ENCODE peak calls at places on chromosomes 3 and 15, in nine cellular contexts. E is upper lobe of right lung, D is cardiac fibroblast, I is foreskin fibroblast, Z is colonic mucosa, Y is dorsolateral prefrontal cortex, C is AG09309, X is cardiac muscle cell, V is GM23338. Q is an unnamed sample.

GRCh38 chr3:99872633-99873254 is 55.1 kb downstream of the CMSS1 start:
- DNase-seq in E (no peak), D (peak), I (no peak), Z (no peak), Y (no peak), C (no peak), X (no peak), V (no peak), Q (no peak)

GRCh38 chr3:62823461-62824050 is 51.7 kb downstream of the CADPS start:
- DNase-seq in E (no peak), D (no peak), I (no peak), Z (no peak), Y (peak), C (no peak), X (no peak), V (no peak), Q (no peak)

GRCh38 chr3:141797167-141797773 is 34.1 kb downstream of the GRK7 start:
- DNase-seq in E (peak), D (peak), I (peak), Z (peak), Y (peak), C (no peak), X (peak), V (peak), Q (no peak)

GRCh38 chr3:44439499-44440295 is 37.8 kb downstream of the ZNF445 start:
- DNase-seq in E (peak), D (peak), I (no peak), Z (peak), Y (no peak), C (no peak), X (peak), V (no peak), Q (no peak)

GRCh38 chr3:37740471-37740870 is 121.2 kb upstream of the CTDSPL start:
- DNase-seq in E (no peak), D (no peak), I (no peak), Z (no peak), Y (no peak), C (no peak), X (no peak), V (no peak), Q (no peak)

GRCh38 chr3:138835177-138835757 is 539 bp upstream of the PIK3CB start:
- DNase-seq in E (no peak), D (no peak), I (no peak), Z (peak), Y (no peak), C (no peak), X (no peak), V (no peak), Q (no peak)

GRCh38 chr15:65212097-65212496 is 824 bp upstream of the CILP start:
- DNase-seq in E (no peak), D (no peak), I (no peak), Z (no peak), Y (no peak), C (no peak), X (peak), V (peak), Q (no peak)

GRCh38 chr3:152853196-152853595 is 18.3 kb downstream of the P2RY1 start:
- DNase-seq in E (no peak), D (peak), I (peak), Z (no peak), Y (no peak), C (no peak), X (no peak), V (no peak), Q (no peak)

GRCh38 chr3:148642616-148643015 is 55.1 kb upstream of the AGTR1 start:
- DNase-seq in E (no peak), D (peak), I (peak), Z (no peak), Y (no peak), C (no peak), X (no peak), V (no peak), Q (no peak)

GRCh38 chr3:150348500-150348899 is 59.6 kb upstream of the TSC22D2 start:
- DNase-seq in E (no peak), D (peak), I (peak), Z (no peak), Y (no peak), C (peak), X (peak), V (no peak), Q (peak)

GRCh38 chr3:48088749-48089466 is 72.7 kb upstream of the MAP4 start:
- DNase-seq in E (peak), D (peak), I (peak), Z (peak), Y (peak), C (peak), X (peak), V (peak), Q (peak)

GRCh38 chr3:127970966-127971592 is 56.0 kb downstream of the KBTBD12 start:
- DNase-seq in E (no peak), D (peak), I (peak), Z (peak), Y (peak), C (no peak), X (peak), V (peak), Q (peak)

GRCh38 chr3:149339931-149340309 is 6.5 kb upstream of the TM4SF18 start:
- DNase-seq in E (peak), D (peak), I (peak), Z (peak), Y (no peak), C (peak), X (no peak), V (peak), Q (peak)

GRCh38 chr3:50120364-50121095 is 31.8 kb downstream of the RBM5 start:
- DNase-seq in E (no peak), D (no peak), I (no peak), Z (no peak), Y (no peak), C (no peak), X (no peak), V (no peak), Q (no peak)

GRCh38 chr15:40930430-40931299 is 1.5 kb downstream of the DLL4 start:
- DNase-seq in E (peak), D (peak), I (no peak), Z (peak), Y (peak), C (no peak), X (peak), V (peak), Q (no peak)

GRCh38 chr3:144638009-144638408 is 666.4 kb downstream of the DIPK2A start:
- DNase-seq in E (no peak), D (no peak), I (no peak), Z (no peak), Y (no peak), C (no peak), X (no peak), V (no peak), Q (no peak)

GRCh38 chr15:48555244-48555804 is 90.2 kb downstream of the FBN1 start:
- DNase-seq in E (no peak), D (peak), I (peak), Z (no peak), Y (no peak), C (peak), X (no peak), V (no peak), Q (peak)

GRCh38 chr3:8767181-8767666 is 2.2 kb downstream of the OXTR start:
- DNase-seq in E (no peak), D (no peak), I (no peak), Z (no peak), Y (no peak), C (no peak), X (no peak), V (no peak), Q (no peak)

GRCh38 chr15:69232144-69232543 is 66.6 kb upstream of the PAQR5 start:
- DNase-seq in E (no peak), D (peak), I (peak), Z (no peak), Y (no peak), C (peak), X (no peak), V (no peak), Q (no peak)

GRCh38 chr3:152518346-152518745 is 249.6 kb downstream of the MBNL1 start:
- DNase-seq in E (no peak), D (no peak), I (no peak), Z (no peak), Y (no peak), C (no peak), X (no peak), V (no peak), Q (no peak)

GRCh38 chr15:33211409-33211808 is 16.9 kb upstream of the FMN1 start:
- DNase-seq in E (no peak), D (peak), I (peak), Z (peak), Y (no peak), C (no peak), X (peak), V (no peak), Q (peak)

GRCh38 chr15:80550219-80550909 is 144.7 kb upstream of the ABHD17C start:
- DNase-seq in E (no peak), D (peak), I (peak), Z (no peak), Y (no peak), C (peak), X (peak), V (no peak), Q (peak)

GRCh38 chr3:123755085-123755484 is 129.0 kb downstream of the MYLK start:
- DNase-seq in E (peak), D (no peak), I (no peak), Z (peak), Y (no peak), C (no peak), X (no peak), V (no peak), Q (no peak)

GRCh38 chr3:173066044-173066679 is 74.9 kb downstream of the SPATA16 start:
- DNase-seq in E (no peak), D (peak), I (peak), Z (peak), Y (no peak), C (no peak), X (no peak), V (no peak), Q (peak)

GRCh38 chr3:101950510-101950909 is 101.2 kb downstream of the NFKBIZ start:
- DNase-seq in E (no peak), D (peak), I (peak), Z (no peak), Y (no peak), C (peak), X (no peak), V (no peak), Q (peak)

GRCh38 chr3:46276497-46277099 is 34.3 kb downstream of the CCR3 start:
- DNase-seq in E (peak), D (no peak), I (no peak), Z (peak), Y (no peak), C (no peak), X (peak), V (peak), Q (no peak)

GRCh38 chr3:52822363-52822762 is 8.1 kb downstream of the ITIH4 start:
- DNase-seq in E (no peak), D (no peak), I (no peak), Z (no peak), Y (no peak), C (no peak), X (no peak), V (no peak), Q (no peak)

GRCh38 chr3:12601072-12601471 is 44.2 kb downstream of the MKRN2 start:
- DNase-seq in E (no peak), D (peak), I (no peak), Z (no peak), Y (no peak), C (no peak), X (no peak), V (no peak), Q (no peak)

GRCh38 chr3:51391566-51392300 is 648 bp downstream of the RBM15B start:
- DNase-seq in E (peak), D (peak), I (no peak), Z (no peak), Y (no peak), C (no peak), X (peak), V (peak), Q (no peak)

GRCh38 chr3:34864011-34864410 is 775.3 kb upstream of the ARPP21 start:
- DNase-seq in E (no peak), D (peak), I (no peak), Z (no peak), Y (no peak), C (no peak), X (no peak), V (no peak), Q (no peak)

GRCh38 chr3:54659347-54659746 is 268.5 kb downstream of the LRTM1 start:
- DNase-seq in E (no peak), D (no peak), I (no peak), Z (no peak), Y (no peak), C (no peak), X (no peak), V (no peak), Q (no peak)

GRCh38 chr15:50365570-50365969 is 10.6 kb upstream of the GABPB1 start:
- DNase-seq in E (no peak), D (no peak), I (no peak), Z (no peak), Y (no peak), C (no peak), X (no peak), V (no peak), Q (no peak)

GRCh38 chr15:65476942-65477341 is 40.5 kb downstream of the DPP8 start:
- DNase-seq in E (no peak), D (peak), I (peak), Z (no peak), Y (no peak), C (peak), X (no peak), V (no peak), Q (no peak)

GRCh38 chr15:27847775-27848710 is 251.1 kb downstream of the OCA2 start:
- DNase-seq in E (no peak), D (no peak), I (no peak), Z (no peak), Y (peak), C (no peak), X (no peak), V (no peak), Q (no peak)

GRCh38 chr3:146638718-146639117 is 33.6 kb upstream of the PLSCR5 start:
- DNase-seq in E (no peak), D (no peak), I (no peak), Z (no peak), Y (no peak), C (no peak), X (peak), V (no peak), Q (no peak)

GRCh38 chr15:80559761-80560160 is 135.3 kb upstream of the ABHD17C start:
- DNase-seq in E (no peak), D (no peak), I (no peak), Z (no peak), Y (no peak), C (no peak), X (peak), V (no peak), Q (no peak)

GRCh38 chr15:71790081-71790480 is 20.3 kb upstream of the NR2E3 start:
- DNase-seq in E (peak), D (no peak), I (peak), Z (peak), Y (no peak), C (no peak), X (no peak), V (no peak), Q (no peak)

DNA sequence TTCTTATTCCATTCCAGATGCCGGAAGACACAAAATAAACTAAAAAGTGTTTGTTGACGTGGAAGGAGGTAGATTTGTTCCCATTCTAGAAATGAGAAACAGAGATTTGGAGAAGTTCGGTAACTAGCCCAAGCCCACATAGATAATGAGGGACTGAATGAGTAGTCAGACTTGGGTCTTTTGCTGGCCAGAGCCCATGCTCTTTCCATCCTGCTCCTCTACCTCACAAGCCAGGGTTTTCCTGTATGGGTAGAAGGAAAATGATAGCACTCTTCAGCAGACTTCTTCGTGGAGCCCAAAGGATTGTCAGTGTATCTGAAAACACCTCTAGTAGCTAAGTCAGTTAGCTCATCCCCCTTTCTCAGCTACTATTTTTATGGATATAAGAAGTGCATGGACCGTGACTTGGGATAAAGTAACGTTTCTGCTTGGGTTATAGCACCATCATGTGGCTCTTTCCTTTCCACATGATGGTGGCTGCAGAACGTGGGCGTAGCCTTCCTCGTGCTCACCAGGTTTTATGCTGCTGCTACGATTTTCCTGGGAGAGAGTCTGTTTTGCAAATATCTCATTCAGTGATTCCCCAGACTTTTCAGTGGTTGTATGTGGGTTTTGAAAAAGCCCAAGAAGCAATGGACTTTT is 84.6 kb downstream of the DGKG start:
- DNase-seq in E (no peak), D (peak), I (peak), Z (no peak), Y (no peak), C (no peak), X (peak), V (peak), Q (peak)
- TF ChIP-seq CTCF in E (peak), D (peak), I (peak), Z (no peak), Y (peak), C (peak), X (peak), V (peak), Q (peak)

DNA sequence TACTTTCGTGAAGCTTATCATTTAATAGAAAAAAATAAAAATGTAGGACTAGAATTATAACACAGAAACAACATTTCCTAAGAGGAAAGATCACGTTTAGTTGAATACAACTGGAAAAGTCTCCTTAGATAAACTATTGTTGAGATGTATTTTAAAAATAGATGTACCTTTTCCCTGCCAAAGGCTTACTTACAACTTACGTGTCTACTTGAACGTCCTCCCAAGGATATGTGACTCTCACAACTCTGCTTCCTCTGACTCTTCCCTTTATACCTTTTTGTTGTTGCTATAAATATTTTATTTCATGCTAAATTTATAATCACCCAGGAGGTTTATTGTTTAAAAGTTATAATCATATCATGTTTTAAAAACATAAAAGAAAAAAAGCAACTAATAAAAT is 908.0 kb upstream of the ROBO1 start:
- DNase-seq in E (no peak), D (no peak), I (no peak), Z (no peak), Y (no peak), C (no peak), X (no peak), V (no peak), Q (no peak)
- H3K4me3 ChIP-seq in E (no peak), D (no peak), I (no peak), Z (no peak), Y (no peak), C (no peak), X (no peak), V (no peak), Q (no peak)

GRCh38 chr3:132723024-132723462 is 834 bp upstream of the NPHP3 start:
- DNase-seq in E (no peak), D (no peak), I (no peak), Z (no peak), Y (no peak), C (no peak), X (no peak), V (no peak), Q (no peak)

GRCh38 chr3:132722165-132723023 is at the start of gene NPHP3:
- DNase-seq in E (peak), D (peak), I (peak), Z (peak), Y (peak), C (peak), X (peak), V (peak), Q (peak)

GRCh38 chr3:132723551-132723950 is 1.3 kb upstream of the NPHP3 start:
- DNase-seq in E (no peak), D (no peak), I (no peak), Z (no peak), Y (no peak), C (no peak), X (no peak), V (no peak), Q (no peak)

GRCh38 chr3:132726341-132726823 is 4.2 kb upstream of the NPHP3 start:
- DNase-seq in E (no peak), D (peak), I (peak), Z (no peak), Y (no peak), C (no peak), X (peak), V (peak), Q (no peak)

GRCh38 chr3:132721479-132722164 is 587 bp downstream of the NPHP3 start:
- DNase-seq in E (peak), D (peak), I (peak), Z (peak), Y (peak), C (peak), X (peak), V (peak), Q (no peak)
- TF ChIP-seq CTCF in E (peak), D (peak), I (no peak), Z (peak), Y (peak), C (peak), X (peak), V (peak), Q (no peak)

DNA sequence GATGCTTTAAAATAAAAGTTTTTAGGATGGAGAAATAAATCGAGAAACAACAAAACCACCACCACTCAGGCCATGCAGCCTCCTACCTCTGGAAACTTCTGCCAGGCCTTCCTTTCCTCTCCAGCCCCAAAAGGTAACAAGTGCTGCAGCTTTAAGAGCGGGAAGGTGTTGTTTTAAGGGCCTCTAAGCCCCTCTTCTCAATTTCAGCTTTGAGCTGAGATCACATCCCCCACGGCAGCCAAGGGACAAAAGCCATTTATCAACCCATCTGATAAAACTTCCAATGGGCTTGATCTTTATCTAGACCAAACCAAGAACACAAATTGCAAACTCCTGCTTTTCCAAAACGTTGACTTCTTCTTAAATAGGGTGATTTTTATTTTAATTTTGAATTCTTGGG is 18.1 kb downstream of the RGMA start:
- DNase-seq in E (no peak), D (no peak), I (no peak), Z (no peak), Y (no peak), C (no peak), X (no peak), V (no peak), Q (no peak)
- H3K4me3 ChIP-seq in E (peak), D (peak), I (peak), Z (peak), Y (peak), C (no peak), X (peak), V (peak), Q (no peak)

GRCh38 chr3:129605593-129606521 is 619 bp downstream of the PLXND1 start:
- DNase-seq in E (peak), D (peak), I (peak), Z (no peak), Y (no peak), C (no peak), X (peak), V (no peak), Q (no peak)
- TF ChIP-seq CTCF in E (no peak), D (no peak), I (no peak), Z (no peak), Y (no peak), C (no peak), X (peak), V (no peak), Q (no peak)

DNA sequence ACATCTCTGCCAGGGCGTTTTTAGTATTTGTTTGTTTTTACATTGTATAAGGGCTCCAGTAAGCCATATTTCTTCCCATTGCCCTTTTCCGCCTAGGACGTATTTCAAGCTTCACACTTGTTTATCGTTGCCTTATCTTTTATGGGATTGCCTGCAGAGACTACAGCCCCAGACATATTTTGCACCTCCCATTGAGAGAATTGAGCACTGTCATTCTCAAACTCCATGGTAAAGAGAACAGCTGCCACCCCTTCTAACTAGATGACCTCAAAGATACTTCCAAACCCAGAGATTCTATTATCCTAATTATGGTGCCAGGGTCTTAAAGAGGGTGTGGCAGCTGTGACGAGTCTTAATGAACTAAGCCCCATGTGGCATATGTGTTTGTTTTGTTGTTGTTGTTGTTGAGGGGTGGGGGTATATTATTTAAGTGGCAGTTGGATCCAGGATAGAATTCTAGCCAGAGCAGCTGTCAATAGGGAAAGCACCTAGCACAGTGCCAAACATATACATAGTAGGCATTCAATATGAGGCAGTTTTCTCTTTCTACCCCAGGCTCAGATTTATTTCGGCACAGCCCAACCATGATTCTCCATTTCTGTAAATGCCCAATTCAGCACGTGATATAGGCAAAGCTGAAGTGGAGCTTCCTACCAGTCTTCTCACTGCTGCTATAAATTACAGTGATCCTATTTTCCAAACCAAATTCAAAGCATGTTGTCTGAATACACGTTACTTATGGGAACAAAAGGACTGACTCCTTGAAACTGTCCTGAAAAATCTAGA is 924 bp upstream of the TP53BP1 start:
- DNase-seq in E (no peak), D (no peak), I (no peak), Z (no peak), Y (no peak), C (no peak), X (no peak), V (no peak), Q (no peak)
- H3K4me3 ChIP-seq in E (peak), D (no peak), I (peak), Z (peak), Y (peak), C (no peak), X (peak), V (peak), Q (peak)

Q was measured in HFF-Myc.